ENCODE peak calls at places on chromosomes 1 and 21, in five cellular contexts. One of them, this sample, is unnamed.

GRCh38 chr1:243247901-243248300 is 7.2 kb downstream of the CEP170 start:
- DNase-seq in Peyer's patch: no peak
- DNase-seq in IMR-90: no peak
- DNase-seq in heart left ventricle: no peak
- DNase-seq in HCT116: no peak
- DNase-seq in this sample: no peak

GRCh38 chr1:7325254-7325653 is 445.8 kb upstream of the VAMP3 start:
- DNase-seq in Peyer's patch: no peak
- DNase-seq in IMR-90: no peak
- DNase-seq in heart left ventricle: no peak
- DNase-seq in HCT116: no peak
- DNase-seq in this sample: no peak

GRCh38 chr1:9500756-9501754 is 38.2 kb upstream of the SLC25A33 start:
- DNase-seq in Peyer's patch: no peak
- DNase-seq in IMR-90: no peak
- DNase-seq in heart left ventricle: no peak
- DNase-seq in HCT116: no peak
- DNase-seq in this sample: peak; percentile 66

GRCh38 chr21:28719731-28720130 is 272.9 kb downstream of the LTN1 start:
- DNase-seq in Peyer's patch: no peak
- DNase-seq in IMR-90: no peak
- DNase-seq in heart left ventricle: no peak
- DNase-seq in HCT116: no peak
- DNase-seq in this sample: no peak

GRCh38 chr1:201877877-201878339 is 10.8 kb upstream of the SHISA4 start:
- DNase-seq in Peyer's patch: no peak
- DNase-seq in IMR-90: peak; percentile 63
- DNase-seq in heart left ventricle: peak; percentile 29
- DNase-seq in HCT116: peak; percentile 46
- DNase-seq in this sample: no peak

GRCh38 chr1:31010081-31010989 is 55.2 kb downstream of the PUM1 start:
- DNase-seq in Peyer's patch: no peak
- DNase-seq in IMR-90: peak; percentile 92
- DNase-seq in heart left ventricle: no peak
- DNase-seq in HCT116: no peak
- DNase-seq in this sample: no peak

GRCh38 chr1:153081736-153082135 is 10.3 kb upstream of the SPRR2B start:
- DNase-seq in Peyer's patch: no peak
- DNase-seq in IMR-90: no peak
- DNase-seq in heart left ventricle: no peak
- DNase-seq in HCT116: no peak
- DNase-seq in this sample: no peak

GRCh38 chr1:171655215-171656116 is 3.0 kb upstream of the MYOC start:
- DNase-seq in Peyer's patch: no peak
- DNase-seq in IMR-90: peak; percentile 48
- DNase-seq in heart left ventricle: peak; percentile 86
- DNase-seq in HCT116: peak; percentile 18
- DNase-seq in this sample: peak; percentile 58

GRCh38 chr21:34129039-34129891 is 55.9 kb downstream of the MRPS6 start:
- DNase-seq in Peyer's patch: no peak
- DNase-seq in IMR-90: peak; percentile 92
- DNase-seq in heart left ventricle: peak; percentile 73
- DNase-seq in HCT116: no peak
- DNase-seq in this sample: no peak

GRCh38 chr1:23796466-23797271 is 3.9 kb downstream of the GALE start:
- DNase-seq in Peyer's patch: peak; percentile 65
- DNase-seq in IMR-90: no peak
- DNase-seq in heart left ventricle: no peak
- DNase-seq in HCT116: no peak
- DNase-seq in this sample: peak; percentile 58

GRCh38 chr1:147613506-147613905 is 56.8 kb downstream of the ACP6 start:
- DNase-seq in Peyer's patch: no peak
- DNase-seq in IMR-90: peak; percentile 31
- DNase-seq in heart left ventricle: no peak
- DNase-seq in HCT116: no peak
- DNase-seq in this sample: no peak

GRCh38 chr1:77874804-77875445 is 13.5 kb upstream of the NEXN start:
- DNase-seq in Peyer's patch: no peak
- DNase-seq in IMR-90: peak; percentile 74
- DNase-seq in heart left ventricle: no peak
- DNase-seq in HCT116: no peak
- DNase-seq in this sample: no peak

GRCh38 chr1:162908236-162908635 is 47.3 kb upstream of the CCDC190 start:
- DNase-seq in Peyer's patch: no peak
- DNase-seq in IMR-90: no peak
- DNase-seq in heart left ventricle: no peak
- DNase-seq in HCT116: no peak
- DNase-seq in this sample: no peak

GRCh38 chr21:43269461-43269860 is 100.7 kb downstream of the CRYAA start:
- DNase-seq in Peyer's patch: no peak
- DNase-seq in IMR-90: no peak
- DNase-seq in heart left ventricle: no peak
- DNase-seq in HCT116: no peak
- DNase-seq in this sample: no peak

GRCh38 chr1:171116676-171117075 is 26.0 kb downstream of the FMO3 start:
- DNase-seq in Peyer's patch: no peak
- DNase-seq in IMR-90: peak; percentile 42
- DNase-seq in heart left ventricle: no peak
- DNase-seq in HCT116: no peak
- DNase-seq in this sample: no peak

DNA sequence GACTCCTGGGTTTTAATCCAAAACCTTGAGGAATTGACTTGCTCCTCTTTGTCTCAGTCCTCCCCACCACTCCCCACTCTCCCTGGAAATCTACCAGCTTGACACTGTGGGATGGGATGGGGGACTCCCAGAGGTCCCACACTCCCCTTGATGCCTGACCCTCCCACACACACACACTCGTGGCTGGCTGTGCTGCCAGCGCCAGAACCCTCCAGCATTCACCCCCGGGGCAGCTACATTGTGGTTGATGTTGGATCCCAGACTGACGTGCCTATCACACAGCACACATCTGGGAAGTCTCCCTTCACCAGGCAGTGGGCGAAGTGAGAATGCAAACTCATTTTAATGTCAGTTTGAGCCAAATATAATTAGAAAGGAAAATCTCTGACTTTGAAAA is 10.0 kb downstream of the KIRREL1 start:
- DNase-seq in Peyer's patch: no peak
- DNase-seq in IMR-90: peak; percentile 60
- DNase-seq in heart left ventricle: no peak
- DNase-seq in HCT116: no peak
- DNase-seq in this sample: no peak
- H3K27ac ChIP-seq in Peyer's patch: peak overlapping the region; percentile 42
- H3K27ac ChIP-seq in IMR-90: peak overlapping the region; percentile 93
- H3K27ac ChIP-seq in heart left ventricle: no peak overlapping the region
- H3K27ac ChIP-seq in HCT116: no peak overlapping the region
- H3K27ac ChIP-seq in this sample: no peak overlapping the region

GRCh38 chr1:151281969-151282882 is at the start of gene ZNF687:
- DNase-seq in Peyer's patch: peak; percentile 100
- DNase-seq in IMR-90: peak; percentile 100
- DNase-seq in heart left ventricle: peak; percentile 100
- DNase-seq in HCT116: peak; percentile 100
- DNase-seq in this sample: peak; percentile 100
- TF ChIP-seq POLR2A in Peyer's patch: peak; percentile 73
- TF ChIP-seq POLR2A in IMR-90: peak; percentile 64
- TF ChIP-seq POLR2A in heart left ventricle: peak; percentile 78
- TF ChIP-seq POLR2A in HCT116: peak; percentile 32
- TF ChIP-seq POLR2A in this sample: peak; percentile 71

GRCh38 chr21:36703626-36704280 is 4.8 kb downstream of the SIM2 start:
- DNase-seq in Peyer's patch: no peak
- DNase-seq in IMR-90: no peak
- DNase-seq in heart left ventricle: no peak
- DNase-seq in HCT116: no peak
- DNase-seq in this sample: no peak

GRCh38 chr21:36704958-36705678 is 6.2 kb downstream of the SIM2 start:
- DNase-seq in Peyer's patch: no peak
- DNase-seq in IMR-90: peak; percentile 18
- DNase-seq in heart left ventricle: no peak
- DNase-seq in HCT116: no peak
- DNase-seq in this sample: peak; percentile 33

GRCh38 chr21:36703123-36703522 is 4.2 kb downstream of the SIM2 start:
- DNase-seq in Peyer's patch: no peak
- DNase-seq in IMR-90: no peak
- DNase-seq in heart left ventricle: no peak
- DNase-seq in HCT116: no peak
- DNase-seq in this sample: no peak

GRCh38 chr21:36705679-36706481 is 7.0 kb downstream of the SIM2 start:
- DNase-seq in Peyer's patch: no peak
- DNase-seq in IMR-90: no peak
- DNase-seq in heart left ventricle: peak; percentile 14
- DNase-seq in HCT116: no peak
- DNase-seq in this sample: no peak

GRCh38 chr21:36704281-36704957 is 5.5 kb downstream of the SIM2 start:
- DNase-seq in Peyer's patch: no peak
- DNase-seq in IMR-90: peak; percentile 4
- DNase-seq in heart left ventricle: no peak
- DNase-seq in HCT116: no peak
- DNase-seq in this sample: no peak
- H3K4me3 ChIP-seq in Peyer's patch: no peak overlapping the region
- H3K4me3 ChIP-seq in IMR-90: peak overlapping the region; percentile 39
- H3K4me3 ChIP-seq in heart left ventricle: no peak overlapping the region
- H3K4me3 ChIP-seq in HCT116: no peak overlapping the region
- H3K4me3 ChIP-seq in this sample: no peak overlapping the region

GRCh38 chr21:38768385-38769071 is 37.2 kb upstream of the ETS2 start:
- DNase-seq in Peyer's patch: no peak
- DNase-seq in IMR-90: peak; percentile 100
- DNase-seq in heart left ventricle: no peak
- DNase-seq in HCT116: no peak
- DNase-seq in this sample: no peak
- H3K27ac ChIP-seq in Peyer's patch: no peak overlapping the region
- H3K27ac ChIP-seq in IMR-90: peak overlapping the region; percentile 99
- H3K27ac ChIP-seq in heart left ventricle: no peak overlapping the region
- H3K27ac ChIP-seq in HCT116: no peak overlapping the region
- H3K27ac ChIP-seq in this sample: no peak overlapping the region